ENCODE peak calls at places on chromosome 21, in seven cellular contexts. One of them, this sample, is unnamed.

GRCh38 chr21:45695086-45695485 is 51.6 kb downstream of the PCBP3 start:
- DNase-seq in HEK293T: no peak
- DNase-seq in HT1080: no peak
- DNase-seq in AG04450: no peak
- DNase-seq in endodermal cell: peak; percentile 76
- DNase-seq in upper lobe of right lung: no peak
- DNase-seq in natural killer cell treated with Interleukin-12 subunit alpha and Interleukin-12 subunit beta and Interleukin-15 and Interleukin-18, amount 100 ng/mL, for 72 hours: no peak
- DNase-seq in this sample: no peak

GRCh38 chr21:15422761-15423160 is 307.0 kb upstream of the USP25 start:
- DNase-seq in HEK293T: no peak
- DNase-seq in HT1080: peak; percentile 38
- DNase-seq in AG04450: no peak
- DNase-seq in endodermal cell: no peak
- DNase-seq in upper lobe of right lung: no peak
- DNase-seq in natural killer cell treated with Interleukin-12 subunit alpha and Interleukin-12 subunit beta and Interleukin-15 and Interleukin-18, amount 100 ng/mL, for 72 hours: no peak
- DNase-seq in this sample: peak; percentile 92

GRCh38 chr21:33824156-33824941 is 91.3 kb downstream of the ATP5PO start:
- DNase-seq in HEK293T: no peak
- DNase-seq in HT1080: no peak
- DNase-seq in AG04450: no peak
- DNase-seq in endodermal cell: no peak
- DNase-seq in upper lobe of right lung: no peak
- DNase-seq in natural killer cell treated with Interleukin-12 subunit alpha and Interleukin-12 subunit beta and Interleukin-15 and Interleukin-18, amount 100 ng/mL, for 72 hours: no peak
- DNase-seq in this sample: peak; percentile 72

GRCh38 chr21:42199488-42200463 is 19.2 kb upstream of the ABCG1 start:
- DNase-seq in HEK293T: no peak
- DNase-seq in HT1080: peak; percentile 53
- DNase-seq in AG04450: peak; percentile 26
- DNase-seq in endodermal cell: peak; percentile 21
- DNase-seq in upper lobe of right lung: peak; percentile 21
- DNase-seq in natural killer cell treated with Interleukin-12 subunit alpha and Interleukin-12 subunit beta and Interleukin-15 and Interleukin-18, amount 100 ng/mL, for 72 hours: no peak
- DNase-seq in this sample: no peak

GRCh38 chr21:35649186-35649585 is 411.1 kb downstream of the SETD4 start:
- DNase-seq in HEK293T: no peak
- DNase-seq in HT1080: peak; percentile 72
- DNase-seq in AG04450: no peak
- DNase-seq in endodermal cell: peak; percentile 55
- DNase-seq in upper lobe of right lung: no peak
- DNase-seq in natural killer cell treated with Interleukin-12 subunit alpha and Interleukin-12 subunit beta and Interleukin-15 and Interleukin-18, amount 100 ng/mL, for 72 hours: no peak
- DNase-seq in this sample: peak; percentile 18

GRCh38 chr21:42722808-42723470 is 69.5 kb downstream of the PDE9A start:
- DNase-seq in HEK293T: no peak
- DNase-seq in HT1080: no peak
- DNase-seq in AG04450: no peak
- DNase-seq in endodermal cell: no peak
- DNase-seq in upper lobe of right lung: no peak
- DNase-seq in natural killer cell treated with Interleukin-12 subunit alpha and Interleukin-12 subunit beta and Interleukin-15 and Interleukin-18, amount 100 ng/mL, for 72 hours: no peak
- DNase-seq in this sample: peak; percentile 2

GRCh38 chr21:46093668-46094400 is 4.1 kb upstream of the COL6A2 start:
- DNase-seq in HEK293T: no peak
- DNase-seq in HT1080: no peak
- DNase-seq in AG04450: no peak
- DNase-seq in endodermal cell: peak; percentile 50
- DNase-seq in upper lobe of right lung: peak; percentile 44
- DNase-seq in natural killer cell treated with Interleukin-12 subunit alpha and Interleukin-12 subunit beta and Interleukin-15 and Interleukin-18, amount 100 ng/mL, for 72 hours: peak; percentile 22
- DNase-seq in this sample: no peak

GRCh38 chr21:23887709-23888303 is 1719.5 kb downstream of the MRPL39 start:
- DNase-seq in HEK293T: no peak
- DNase-seq in HT1080: peak; percentile 41
- DNase-seq in AG04450: no peak
- DNase-seq in endodermal cell: no peak
- DNase-seq in upper lobe of right lung: no peak
- DNase-seq in natural killer cell treated with Interleukin-12 subunit alpha and Interleukin-12 subunit beta and Interleukin-15 and Interleukin-18, amount 100 ng/mL, for 72 hours: no peak
- DNase-seq in this sample: no peak

GRCh38 chr21:38661296-38662223 is 144.2 kb upstream of the ETS2 start:
- DNase-seq in HEK293T: peak; percentile 18
- DNase-seq in HT1080: no peak
- DNase-seq in AG04450: peak; percentile 26
- DNase-seq in endodermal cell: peak; percentile 74
- DNase-seq in upper lobe of right lung: peak; percentile 68
- DNase-seq in natural killer cell treated with Interleukin-12 subunit alpha and Interleukin-12 subunit beta and Interleukin-15 and Interleukin-18, amount 100 ng/mL, for 72 hours: no peak
- DNase-seq in this sample: no peak

GRCh38 chr21:34933609-34934345 is 115.3 kb downstream of the RUNX1 start:
- DNase-seq in HEK293T: no peak
- DNase-seq in HT1080: no peak
- DNase-seq in AG04450: no peak
- DNase-seq in endodermal cell: no peak
- DNase-seq in upper lobe of right lung: no peak
- DNase-seq in natural killer cell treated with Interleukin-12 subunit alpha and Interleukin-12 subunit beta and Interleukin-15 and Interleukin-18, amount 100 ng/mL, for 72 hours: peak; percentile 71
- DNase-seq in this sample: peak; percentile 40

GRCh38 chr21:24895885-24896734 is 711.2 kb downstream of the MRPL39 start:
- DNase-seq in HEK293T: no peak
- DNase-seq in HT1080: peak; percentile 34
- DNase-seq in AG04450: no peak
- DNase-seq in endodermal cell: peak; percentile 47
- DNase-seq in upper lobe of right lung: no peak
- DNase-seq in natural killer cell treated with Interleukin-12 subunit alpha and Interleukin-12 subunit beta and Interleukin-15 and Interleukin-18, amount 100 ng/mL, for 72 hours: no peak
- DNase-seq in this sample: no peak

GRCh38 chr21:16573581-16573980 is 843.8 kb downstream of the USP25 start:
- DNase-seq in HEK293T: no peak
- DNase-seq in HT1080: peak; percentile 72
- DNase-seq in AG04450: peak; percentile 42
- DNase-seq in endodermal cell: no peak
- DNase-seq in upper lobe of right lung: no peak
- DNase-seq in natural killer cell treated with Interleukin-12 subunit alpha and Interleukin-12 subunit beta and Interleukin-15 and Interleukin-18, amount 100 ng/mL, for 72 hours: no peak
- DNase-seq in this sample: peak; percentile 48

GRCh38 chr21:35475768-35476167 is 426.7 kb upstream of the RUNX1 start:
- DNase-seq in HEK293T: no peak
- DNase-seq in HT1080: peak; percentile 18
- DNase-seq in AG04450: no peak
- DNase-seq in endodermal cell: no peak
- DNase-seq in upper lobe of right lung: no peak
- DNase-seq in natural killer cell treated with Interleukin-12 subunit alpha and Interleukin-12 subunit beta and Interleukin-15 and Interleukin-18, amount 100 ng/mL, for 72 hours: peak; percentile 64
- DNase-seq in this sample: peak; percentile 68

GRCh38 chr21:33162436-33162921 is 67.3 kb upstream of the IFNAR2 start:
- DNase-seq in HEK293T: no peak
- DNase-seq in HT1080: no peak
- DNase-seq in AG04450: no peak
- DNase-seq in endodermal cell: no peak
- DNase-seq in upper lobe of right lung: no peak
- DNase-seq in natural killer cell treated with Interleukin-12 subunit alpha and Interleukin-12 subunit beta and Interleukin-15 and Interleukin-18, amount 100 ng/mL, for 72 hours: no peak
- DNase-seq in this sample: no peak

GRCh38 chr21:29164330-29164942 is 34.0 kb downstream of the MAP3K7CL start:
- DNase-seq in HEK293T: peak; percentile 53
- DNase-seq in HT1080: peak; percentile 74
- DNase-seq in AG04450: no peak
- DNase-seq in endodermal cell: no peak
- DNase-seq in upper lobe of right lung: no peak
- DNase-seq in natural killer cell treated with Interleukin-12 subunit alpha and Interleukin-12 subunit beta and Interleukin-15 and Interleukin-18, amount 100 ng/mL, for 72 hours: no peak
- DNase-seq in this sample: peak; percentile 89

GRCh38 chr21:23452384-23453083 is 2154.7 kb downstream of the MRPL39 start:
- DNase-seq in HEK293T: peak; percentile 18
- DNase-seq in HT1080: peak; percentile 33
- DNase-seq in AG04450: no peak
- DNase-seq in endodermal cell: peak; percentile 90
- DNase-seq in upper lobe of right lung: peak; percentile 50
- DNase-seq in natural killer cell treated with Interleukin-12 subunit alpha and Interleukin-12 subunit beta and Interleukin-15 and Interleukin-18, amount 100 ng/mL, for 72 hours: no peak
- DNase-seq in this sample: no peak

GRCh38 chr21:46055863-46056281 is 42.0 kb upstream of the COL6A2 start:
- DNase-seq in HEK293T: no peak
- DNase-seq in HT1080: no peak
- DNase-seq in AG04450: no peak
- DNase-seq in endodermal cell: peak; percentile 35
- DNase-seq in upper lobe of right lung: peak; percentile 62
- DNase-seq in natural killer cell treated with Interleukin-12 subunit alpha and Interleukin-12 subunit beta and Interleukin-15 and Interleukin-18, amount 100 ng/mL, for 72 hours: no peak
- DNase-seq in this sample: no peak

GRCh38 chr21:31201548-31201947 is 142.5 kb downstream of the TIAM1 start:
- DNase-seq in HEK293T: no peak
- DNase-seq in HT1080: no peak
- DNase-seq in AG04450: no peak
- DNase-seq in endodermal cell: no peak
- DNase-seq in upper lobe of right lung: no peak
- DNase-seq in natural killer cell treated with Interleukin-12 subunit alpha and Interleukin-12 subunit beta and Interleukin-15 and Interleukin-18, amount 100 ng/mL, for 72 hours: no peak
- DNase-seq in this sample: peak; percentile 62

GRCh38 chr21:45698493-45698947 is 55.0 kb downstream of the PCBP3 start:
- DNase-seq in HEK293T: no peak
- DNase-seq in HT1080: peak; percentile 64
- DNase-seq in AG04450: peak; percentile 55
- DNase-seq in endodermal cell: no peak
- DNase-seq in upper lobe of right lung: no peak
- DNase-seq in natural killer cell treated with Interleukin-12 subunit alpha and Interleukin-12 subunit beta and Interleukin-15 and Interleukin-18, amount 100 ng/mL, for 72 hours: no peak
- DNase-seq in this sample: peak; percentile 76

GRCh38 chr21:38774152-38774551 is 31.6 kb upstream of the ETS2 start:
- DNase-seq in HEK293T: no peak
- DNase-seq in HT1080: no peak
- DNase-seq in AG04450: no peak
- DNase-seq in endodermal cell: no peak
- DNase-seq in upper lobe of right lung: no peak
- DNase-seq in natural killer cell treated with Interleukin-12 subunit alpha and Interleukin-12 subunit beta and Interleukin-15 and Interleukin-18, amount 100 ng/mL, for 72 hours: no peak
- DNase-seq in this sample: no peak

GRCh38 chr21:15986277-15986676 is 256.5 kb downstream of the USP25 start:
- DNase-seq in HEK293T: peak; percentile 48
- DNase-seq in HT1080: no peak
- DNase-seq in AG04450: no peak
- DNase-seq in endodermal cell: no peak
- DNase-seq in upper lobe of right lung: no peak
- DNase-seq in natural killer cell treated with Interleukin-12 subunit alpha and Interleukin-12 subunit beta and Interleukin-15 and Interleukin-18, amount 100 ng/mL, for 72 hours: no peak
- DNase-seq in this sample: no peak

GRCh38 chr21:29228306-29228705 is 70.4 kb upstream of the BACH1 start:
- DNase-seq in HEK293T: no peak
- DNase-seq in HT1080: no peak
- DNase-seq in AG04450: no peak
- DNase-seq in endodermal cell: no peak
- DNase-seq in upper lobe of right lung: no peak
- DNase-seq in natural killer cell treated with Interleukin-12 subunit alpha and Interleukin-12 subunit beta and Interleukin-15 and Interleukin-18, amount 100 ng/mL, for 72 hours: no peak
- DNase-seq in this sample: no peak

GRCh38 chr21:46109251-46110221 is 11.6 kb downstream of the COL6A2 start:
- DNase-seq in HEK293T: no peak
- DNase-seq in HT1080: no peak
- DNase-seq in AG04450: no peak
- DNase-seq in endodermal cell: peak; percentile 32
- DNase-seq in upper lobe of right lung: peak; percentile 64
- DNase-seq in natural killer cell treated with Interleukin-12 subunit alpha and Interleukin-12 subunit beta and Interleukin-15 and Interleukin-18, amount 100 ng/mL, for 72 hours: peak; percentile 46
- DNase-seq in this sample: no peak

GRCh38 chr21:15301736-15302135 is 236.9 kb upstream of the NRIP1 start:
- DNase-seq in HEK293T: no peak
- DNase-seq in HT1080: peak; percentile 48
- DNase-seq in AG04450: no peak
- DNase-seq in endodermal cell: no peak
- DNase-seq in upper lobe of right lung: no peak
- DNase-seq in natural killer cell treated with Interleukin-12 subunit alpha and Interleukin-12 subunit beta and Interleukin-15 and Interleukin-18, amount 100 ng/mL, for 72 hours: no peak
- DNase-seq in this sample: no peak

GRCh38 chr21:17690078-17690494 is 77.4 kb upstream of the BTG3 start:
- DNase-seq in HEK293T: no peak
- DNase-seq in HT1080: no peak
- DNase-seq in AG04450: no peak
- DNase-seq in endodermal cell: no peak
- DNase-seq in upper lobe of right lung: no peak
- DNase-seq in natural killer cell treated with Interleukin-12 subunit alpha and Interleukin-12 subunit beta and Interleukin-15 and Interleukin-18, amount 100 ng/mL, for 72 hours: no peak
- DNase-seq in this sample: no peak

GRCh38 chr21:21179619-21180336 is 181.6 kb downstream of the NCAM2 start:
- DNase-seq in HEK293T: no peak
- DNase-seq in HT1080: no peak
- DNase-seq in AG04450: no peak
- DNase-seq in endodermal cell: no peak
- DNase-seq in upper lobe of right lung: no peak
- DNase-seq in natural killer cell treated with Interleukin-12 subunit alpha and Interleukin-12 subunit beta and Interleukin-15 and Interleukin-18, amount 100 ng/mL, for 72 hours: no peak
- DNase-seq in this sample: peak; percentile 47

GRCh38 chr21:44071359-44072104 is 35.7 kb upstream of the PWP2 start:
- DNase-seq in HEK293T: no peak
- DNase-seq in HT1080: no peak
- DNase-seq in AG04450: no peak
- DNase-seq in endodermal cell: peak; percentile 78
- DNase-seq in upper lobe of right lung: no peak
- DNase-seq in natural killer cell treated with Interleukin-12 subunit alpha and Interleukin-12 subunit beta and Interleukin-15 and Interleukin-18, amount 100 ng/mL, for 72 hours: peak; percentile 53
- DNase-seq in this sample: no peak

GRCh38 chr21:46157396-46157986 is 2.1 kb upstream of the FTCD start:
- DNase-seq in HEK293T: no peak
- DNase-seq in HT1080: no peak
- DNase-seq in AG04450: no peak
- DNase-seq in endodermal cell: no peak
- DNase-seq in upper lobe of right lung: peak; percentile 32
- DNase-seq in natural killer cell treated with Interleukin-12 subunit alpha and Interleukin-12 subunit beta and Interleukin-15 and Interleukin-18, amount 100 ng/mL, for 72 hours: peak; percentile 49
- DNase-seq in this sample: no peak

GRCh38 chr21:17585875-17586450 is 26.7 kb downstream of the BTG3 start:
- DNase-seq in HEK293T: peak; percentile 26
- DNase-seq in HT1080: peak; percentile 42
- DNase-seq in AG04450: no peak
- DNase-seq in endodermal cell: no peak
- DNase-seq in upper lobe of right lung: no peak
- DNase-seq in natural killer cell treated with Interleukin-12 subunit alpha and Interleukin-12 subunit beta and Interleukin-15 and Interleukin-18, amount 100 ng/mL, for 72 hours: no peak
- DNase-seq in this sample: peak; percentile 49

GRCh38 chr21:29849735-29850176 is 90.0 kb downstream of the GRIK1 start:
- DNase-seq in HEK293T: peak; percentile 69
- DNase-seq in HT1080: peak; percentile 51
- DNase-seq in AG04450: peak; percentile 15
- DNase-seq in endodermal cell: peak; percentile 85
- DNase-seq in upper lobe of right lung: no peak
- DNase-seq in natural killer cell treated with Interleukin-12 subunit alpha and Interleukin-12 subunit beta and Interleukin-15 and Interleukin-18, amount 100 ng/mL, for 72 hours: peak; percentile 65
- DNase-seq in this sample: peak; percentile 72

GRCh38 chr21:42596657-42597056 is 56.8 kb upstream of the PDE9A start:
- DNase-seq in HEK293T: no peak
- DNase-seq in HT1080: no peak
- DNase-seq in AG04450: no peak
- DNase-seq in endodermal cell: no peak
- DNase-seq in upper lobe of right lung: no peak
- DNase-seq in natural killer cell treated with Interleukin-12 subunit alpha and Interleukin-12 subunit beta and Interleukin-15 and Interleukin-18, amount 100 ng/mL, for 72 hours: no peak
- DNase-seq in this sample: no peak

GRCh38 chr21:14977814-14978213 is 87.0 kb downstream of the NRIP1 start:
- DNase-seq in HEK293T: no peak
- DNase-seq in HT1080: no peak
- DNase-seq in AG04450: no peak
- DNase-seq in endodermal cell: no peak
- DNase-seq in upper lobe of right lung: no peak
- DNase-seq in natural killer cell treated with Interleukin-12 subunit alpha and Interleukin-12 subunit beta and Interleukin-15 and Interleukin-18, amount 100 ng/mL, for 72 hours: no peak
- DNase-seq in this sample: peak; percentile 46

GRCh38 chr21:32048353-32048752 is 175.5 kb downstream of the HUNK start:
- DNase-seq in HEK293T: no peak
- DNase-seq in HT1080: no peak
- DNase-seq in AG04450: no peak
- DNase-seq in endodermal cell: peak; percentile 51
- DNase-seq in upper lobe of right lung: no peak
- DNase-seq in natural killer cell treated with Interleukin-12 subunit alpha and Interleukin-12 subunit beta and Interleukin-15 and Interleukin-18, amount 100 ng/mL, for 72 hours: no peak
- DNase-seq in this sample: no peak

GRCh38 chr21:41671212-41671762 is 95.6 kb downstream of the RIPK4 start:
- DNase-seq in HEK293T: no peak
- DNase-seq in HT1080: no peak
- DNase-seq in AG04450: no peak
- DNase-seq in endodermal cell: no peak
- DNase-seq in upper lobe of right lung: peak; percentile 11
- DNase-seq in natural killer cell treated with Interleukin-12 subunit alpha and Interleukin-12 subunit beta and Interleukin-15 and Interleukin-18, amount 100 ng/mL, for 72 hours: no peak
- DNase-seq in this sample: no peak

GRCh38 chr21:25862596-25862995 is 127.8 kb downstream of the GABPA start:
- DNase-seq in HEK293T: peak; percentile 45
- DNase-seq in HT1080: peak; percentile 36
- DNase-seq in AG04450: no peak
- DNase-seq in endodermal cell: no peak
- DNase-seq in upper lobe of right lung: no peak
- DNase-seq in natural killer cell treated with Interleukin-12 subunit alpha and Interleukin-12 subunit beta and Interleukin-15 and Interleukin-18, amount 100 ng/mL, for 72 hours: no peak
- DNase-seq in this sample: peak; percentile 37

This sample was measured in myocyte.